ENCODE peak calls at places on chromosomes 12 and 14, in ten cellular contexts. O is lower leg skin, J is breast epithelium, F is prostate gland, D is stomach, K is thyroid gland, Z is A549, Y is endothelial cell of umbilical vein, E is right lobe of liver, R is body of pancreas. Q is an unnamed sample.

GRCh38 chr12:130838284-130838950 is 633 bp downstream of the STX2 start:
- DNase-seq in O (peak; percentile 19), J (no peak), F (peak; percentile 25), D (peak; percentile 38), K (peak; percentile 52), Z (peak; percentile 37), Y (peak; percentile 26), E (peak; percentile 92), R (peak; percentile 44), Q (no peak)

GRCh38 chr12:57896437-57897201 is 44.7 kb upstream of the ATP23 start:
- DNase-seq in O (peak; percentile 80), J (peak; percentile 66), F (peak; percentile 67), D (peak; percentile 61), K (peak; percentile 74), Z (peak; percentile 51), Y (peak; percentile 75), E (peak; percentile 78), R (peak; percentile 67), Q (peak; percentile 64)

GRCh38 chr12:102182635-102183034 is 15.0 kb downstream of the PMCH start:
- DNase-seq in O (no peak), J (no peak), F (no peak), D (no peak), K (no peak), Z (no peak), Y (peak; percentile 91), E (no peak), R (no peak), Q (no peak)

GRCh38 chr14:96108911-96109310 is 69.7 kb downstream of the C14orf132 start:
- DNase-seq in O (no peak), J (no peak), F (no peak), D (no peak), K (no peak), Z (no peak), Y (no peak), E (no peak), R (no peak), Q (no peak)

GRCh38 chr14:65290830-65291229 is 121.7 kb upstream of the FUT8 start:
- DNase-seq in O (no peak), J (no peak), F (no peak), D (no peak), K (no peak), Z (peak; percentile 42), Y (peak; percentile 8), E (no peak), R (no peak), Q (peak; percentile 85)

GRCh38 chr14:47619397-47619796 is 56.0 kb downstream of the MDGA2 start:
- DNase-seq in O (no peak), J (no peak), F (no peak), D (no peak), K (no peak), Z (no peak), Y (no peak), E (no peak), R (no peak), Q (no peak)

GRCh38 chr14:64937176-64937820 is 5.2 kb downstream of the GPX2 start:
- DNase-seq in O (no peak), J (no peak), F (no peak), D (no peak), K (peak; percentile 21), Z (no peak), Y (no peak), E (no peak), R (no peak), Q (peak; percentile 18)

GRCh38 chr12:16884056-16884455 is 278.1 kb upstream of the LMO3 start:
- DNase-seq in O (no peak), J (no peak), F (no peak), D (no peak), K (no peak), Z (no peak), Y (no peak), E (no peak), R (no peak), Q (no peak)

GRCh38 chr14:37512173-37512572 is 82.9 kb downstream of the FOXA1 start:
- DNase-seq in O (no peak), J (no peak), F (no peak), D (no peak), K (no peak), Z (no peak), Y (no peak), E (no peak), R (no peak), Q (no peak)

GRCh38 chr12:104593482-104593881 is 136.7 kb downstream of the CHST11 start:
- DNase-seq in O (no peak), J (no peak), F (no peak), D (no peak), K (no peak), Z (no peak), Y (no peak), E (no peak), R (no peak), Q (no peak)

DNA sequence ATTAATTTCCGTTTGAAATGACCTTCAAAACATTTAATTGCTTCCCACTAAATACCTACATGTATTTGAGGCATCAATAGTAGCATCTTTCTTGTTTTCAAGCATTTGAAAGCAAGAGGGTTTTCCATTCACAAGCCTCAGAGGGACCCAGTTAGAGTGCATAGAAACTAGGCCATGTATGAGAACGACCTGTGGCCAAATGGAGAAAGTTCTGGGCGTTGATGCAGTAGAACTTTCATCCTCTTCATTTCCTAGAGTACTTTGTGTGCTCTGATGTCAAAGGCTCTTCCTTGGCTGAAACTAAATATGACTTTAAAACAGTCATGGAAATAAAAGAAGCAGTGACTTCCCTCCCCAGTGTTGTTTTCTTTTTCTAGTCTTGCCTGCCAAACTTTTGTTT is 946 bp upstream of the DHRS7 start:
- DNase-seq in O (no peak), J (no peak), F (no peak), D (no peak), K (no peak), Z (no peak), Y (no peak), E (no peak), R (no peak), Q (no peak)
- TF ChIP-seq POLR2A in O (no peak), J (no peak), F (no peak), D (no peak), K (no peak), Z (no peak), Y (no peak), E (no peak), R (no peak), Q (no peak)

GRCh38 chr14:39097159-39097558 is 5.9 kb downstream of the SEC23A start:
- DNase-seq in O (no peak), J (no peak), F (no peak), D (no peak), K (no peak), Z (peak; percentile 50), Y (peak; percentile 60), E (no peak), R (no peak), Q (peak; percentile 72)

GRCh38 chr14:39099748-39100147 is 3.3 kb downstream of the SEC23A start:
- DNase-seq in O (no peak), J (no peak), F (no peak), D (no peak), K (no peak), Z (no peak), Y (no peak), E (no peak), R (no peak), Q (no peak)

GRCh38 chr14:39102969-39103957 is at the start of gene SEC23A:
- DNase-seq in O (peak; percentile 90), J (peak; percentile 86), F (peak; percentile 86), D (peak; percentile 92), K (peak; percentile 96), Z (peak; percentile 92), Y (peak; percentile 91), E (peak; percentile 97), R (peak; percentile 87), Q (peak; percentile 83)

GRCh38 chr14:39107624-39108023 is 4.6 kb upstream of the SEC23A start:
- DNase-seq in O (no peak), J (no peak), F (no peak), D (no peak), K (no peak), Z (peak; percentile 44), Y (peak; percentile 43), E (no peak), R (no peak), Q (peak; percentile 55)

GRCh38 chr14:39102265-39102968 is 618 bp downstream of the SEC23A start:
- DNase-seq in O (no peak), J (no peak), F (peak; percentile 9), D (peak; percentile 38), K (no peak), Z (peak; percentile 71), Y (peak; percentile 58), E (peak; percentile 62), R (peak; percentile 35), Q (peak; percentile 44)
- TF ChIP-seq POLR2A in O (no peak), J (no peak), F (no peak), D (no peak), K (no peak), Z (no peak), Y (no peak), E (peak; percentile 8), R (no peak), Q (no peak)

GRCh38 chr12:6780573-6780972 is 8.3 kb downstream of the LAG3 start:
- DNase-seq in O (no peak), J (no peak), F (no peak), D (no peak), K (no peak), Z (no peak), Y (no peak), E (no peak), R (no peak), Q (no peak)
- TF ChIP-seq POLR2A in O (no peak), J (no peak), F (no peak), D (no peak), K (no peak), Z (no peak), Y (no peak), E (no peak), R (no peak), Q (no peak)

GRCh38 chr14:77032483-77032853 is 4.0 kb upstream of the IRF2BPL start:
- DNase-seq in O (no peak), J (no peak), F (no peak), D (no peak), K (no peak), Z (no peak), Y (no peak), E (no peak), R (no peak), Q (no peak)

GRCh38 chr14:77035267-77035666 is 6.8 kb upstream of the IRF2BPL start:
- DNase-seq in O (no peak), J (no peak), F (no peak), D (no peak), K (no peak), Z (no peak), Y (no peak), E (no peak), R (no peak), Q (no peak)

GRCh38 chr14:77031680-77032482 is 3.4 kb upstream of the IRF2BPL start:
- DNase-seq in O (no peak), J (no peak), F (no peak), D (no peak), K (peak; percentile 39), Z (no peak), Y (peak; percentile 30), E (no peak), R (no peak), Q (peak; percentile 93)

GRCh38 chr14:77032854-77033621 is 4.5 kb upstream of the IRF2BPL start:
- DNase-seq in O (peak; percentile 95), J (peak; percentile 95), F (peak; percentile 97), D (peak; percentile 91), K (peak; percentile 97), Z (peak; percentile 99), Y (peak; percentile 91), E (peak; percentile 96), R (peak; percentile 94), Q (peak; percentile 98)

GRCh38 chr14:77033622-77034521 is 5.4 kb upstream of the IRF2BPL start:
- DNase-seq in O (peak; percentile 83), J (no peak), F (peak; percentile 82), D (peak; percentile 82), K (peak; percentile 90), Z (peak; percentile 94), Y (peak; percentile 93), E (peak; percentile 88), R (peak; percentile 80), Q (peak; percentile 96)
- TF ChIP-seq POLR2A in O (peak; percentile 34), J (peak; percentile 27), F (peak; percentile 23), D (no peak), K (peak; percentile 28), Z (peak; percentile 38), Y (peak; percentile 73), E (peak; percentile 5), R (peak; percentile 74), Q (peak; percentile 77)